ENCODE peak calls at places on chromosomes 12 and 14, in eight cellular contexts. A, Y, O, G, F, R, T and Z are unnamed samples.

GRCh38 chr14:35740215-35740614 is 68.9 kb downstream of the RALGAPA1 start:
- DNase-seq in A (no peak), Y (no peak), O (no peak), G (no peak), F (no peak), R (no peak), T (no peak), Z (no peak)

GRCh38 chr12:132214906-132215643 is 70.8 kb downstream of the NOC4L start:
- DNase-seq in A (no peak), Y (no peak), O (peak), G (no peak), F (no peak), R (no peak), T (no peak), Z (no peak)

GRCh38 chr12:78421011-78421410 is 443.6 kb upstream of the SYT1 start:
- DNase-seq in A (no peak), Y (no peak), O (no peak), G (no peak), F (no peak), R (no peak), T (peak), Z (no peak)

GRCh38 chr14:23557521-23557920 is 1.4 kb downstream of the THTPA start:
- DNase-seq in A (no peak), Y (no peak), O (no peak), G (no peak), F (no peak), R (no peak), T (no peak), Z (no peak)

GRCh38 chr12:62730649-62731377 is 204.1 kb downstream of the PPM1H start:
- DNase-seq in A (no peak), Y (no peak), O (no peak), G (no peak), F (no peak), R (no peak), T (peak), Z (no peak)

GRCh38 chr12:63090716-63091115 is 60.3 kb downstream of the AVPR1A start:
- DNase-seq in A (no peak), Y (no peak), O (no peak), G (no peak), F (no peak), R (no peak), T (no peak), Z (no peak)

GRCh38 chr12:25401547-25402345 is 151.0 kb upstream of the KRAS start:
- DNase-seq in A (no peak), Y (no peak), O (no peak), G (no peak), F (no peak), R (no peak), T (peak), Z (no peak)

GRCh38 chr12:99170461-99170860 is 477.1 kb upstream of the GARIN6 start:
- DNase-seq in A (no peak), Y (no peak), O (no peak), G (no peak), F (no peak), R (no peak), T (no peak), Z (no peak)

GRCh38 chr12:25670076-25671055 is 117.3 kb upstream of the LMNTD1 start:
- DNase-seq in A (no peak), Y (no peak), O (no peak), G (no peak), F (no peak), R (no peak), T (no peak), Z (no peak)

GRCh38 chr12:132354211-132354981 is 25.0 kb upstream of the GALNT9 start:
- DNase-seq in A (no peak), Y (no peak), O (no peak), G (no peak), F (no peak), R (no peak), T (no peak), Z (no peak)

GRCh38 chr12:100404769-100405407 is 48.0 kb downstream of the SLC17A8 start:
- DNase-seq in A (peak), Y (no peak), O (peak), G (no peak), F (peak), R (peak), T (peak), Z (peak)
- TF ChIP-seq CTCF in A (peak), Y (no peak), O (peak), G (peak), F (peak), R (peak), T (peak), Z (peak)

DNA sequence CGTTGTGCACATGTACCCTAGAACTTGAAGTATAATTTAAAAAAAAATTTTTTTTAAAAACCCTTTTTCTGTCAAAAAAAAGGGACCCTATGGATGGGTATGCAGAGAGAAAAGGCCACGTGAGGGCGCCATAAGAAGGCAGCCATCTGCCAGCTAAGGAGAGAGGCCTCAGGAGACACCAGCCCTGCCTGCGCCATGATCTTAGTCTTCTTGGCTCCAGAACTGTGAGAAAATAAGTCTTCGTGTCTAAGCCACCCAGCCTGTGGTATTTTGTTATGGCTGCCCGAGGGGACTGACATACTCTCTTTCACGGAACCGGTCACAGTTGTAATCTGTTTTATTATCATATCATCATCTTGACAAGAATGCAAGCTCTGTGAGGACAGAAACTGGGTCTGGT is 174.8 kb downstream of the EFCAB11 start:
- DNase-seq in A (no peak), Y (no peak), O (no peak), G (no peak), F (no peak), R (no peak), T (no peak), Z (no peak)
- TF ChIP-seq CTCF in A (no peak), Y (no peak), O (peak), G (no peak), F (no peak), R (no peak), T (no peak), Z (no peak)

GRCh38 chr12:45768194-45768593 is 38.7 kb downstream of the ARID2 start:
- DNase-seq in A (no peak), Y (no peak), O (no peak), G (no peak), F (no peak), R (no peak), T (no peak), Z (no peak)

GRCh38 chr12:45757172-45757571 is 27.7 kb downstream of the ARID2 start:
- DNase-seq in A (no peak), Y (no peak), O (no peak), G (no peak), F (no peak), R (no peak), T (no peak), Z (no peak)

GRCh38 chr12:45760333-45760732 is 30.8 kb downstream of the ARID2 start:
- DNase-seq in A (no peak), Y (no peak), O (no peak), G (no peak), F (no peak), R (no peak), T (no peak), Z (no peak)

GRCh38 chr12:45763381-45763780 is 33.9 kb downstream of the ARID2 start:
- DNase-seq in A (no peak), Y (no peak), O (no peak), G (no peak), F (no peak), R (no peak), T (no peak), Z (no peak)

DNA sequence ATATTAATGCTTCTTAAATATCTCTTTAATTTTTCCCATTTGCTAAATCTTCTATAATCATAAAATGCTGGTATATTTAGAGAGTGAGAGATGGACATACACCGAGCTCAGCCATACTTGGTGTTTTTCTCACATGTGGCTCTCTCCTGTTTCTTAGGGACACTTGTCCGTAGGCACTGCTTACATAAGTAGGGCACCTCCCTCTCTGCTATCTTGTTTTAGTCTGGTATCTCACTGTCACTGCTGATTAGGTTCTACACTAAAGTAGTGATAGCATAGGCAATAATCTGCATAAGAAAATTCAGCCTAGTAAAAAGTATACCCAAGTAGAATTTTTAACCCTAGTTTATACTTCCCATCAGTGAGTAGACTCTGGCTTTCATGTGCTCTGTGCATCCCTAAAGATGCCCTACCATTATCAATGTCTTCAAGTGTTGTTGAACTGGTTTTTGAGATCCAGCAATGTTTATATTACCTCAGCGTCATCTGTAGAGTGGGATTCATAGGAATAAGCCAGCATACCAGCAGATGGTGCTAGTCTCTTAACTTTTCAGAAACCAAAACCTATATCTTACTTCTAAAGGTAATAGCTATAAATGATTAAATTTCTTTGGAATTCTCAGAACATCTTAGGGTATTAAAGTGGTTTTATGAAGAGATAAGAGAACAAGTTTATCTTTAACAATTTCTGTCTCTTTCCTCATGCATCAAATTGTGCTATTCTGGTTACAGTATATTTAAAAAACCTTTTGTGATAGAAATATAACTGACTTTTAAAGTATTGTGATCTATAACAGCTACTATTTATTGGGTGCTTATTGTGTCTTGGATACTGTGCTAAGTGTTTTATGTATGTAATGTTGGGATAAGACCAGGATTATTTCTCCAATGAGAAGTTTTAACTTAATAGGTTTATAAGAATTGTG is 32.9 kb downstream of the ARID2 start:
- DNase-seq in A (no peak), Y (no peak), O (no peak), G (no peak), F (no peak), R (peak), T (peak), Z (peak)
- TF ChIP-seq CTCF in A (peak), Y (peak), O (peak), G (peak), F (peak), R (peak), T (peak), Z (no peak)

DNA sequence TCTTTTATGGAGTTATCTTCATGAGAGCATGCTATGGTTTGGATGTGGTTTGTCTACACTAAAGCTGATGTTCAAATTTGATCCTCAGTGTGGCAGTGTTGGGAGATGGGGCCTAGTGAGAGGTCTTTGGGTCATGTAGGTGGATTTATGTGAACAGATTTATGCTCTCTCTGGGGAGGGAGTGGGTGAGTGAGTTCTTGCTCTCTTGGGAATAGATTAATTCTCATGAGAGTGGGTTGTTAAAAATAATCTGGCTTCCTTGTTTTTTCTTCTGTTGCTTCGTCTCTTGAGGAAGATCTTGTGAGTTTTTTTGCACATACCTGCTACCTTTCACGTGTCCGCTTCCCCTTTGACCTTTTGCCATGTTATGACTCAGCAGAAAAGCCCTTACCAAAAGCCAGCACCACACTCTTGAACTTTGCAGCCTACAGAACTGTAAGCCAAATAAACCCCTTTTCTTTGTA is 20.5 kb downstream of the DERA start:
- DNase-seq in A (peak), Y (no peak), O (no peak), G (no peak), F (no peak), R (no peak), T (no peak), Z (no peak)
- TF ChIP-seq CTCF in A (peak), Y (no peak), O (peak), G (no peak), F (no peak), R (no peak), T (no peak), Z (no peak)

GRCh38 chr14:100747021-100747586 is 20.4 kb downstream of the DLK1 start:
- DNase-seq in A (no peak), Y (peak), O (no peak), G (peak), F (no peak), R (peak), T (peak), Z (no peak)
- TF ChIP-seq CTCF in A (no peak), Y (no peak), O (no peak), G (no peak), F (no peak), R (no peak), T (no peak), Z (no peak)

DNA sequence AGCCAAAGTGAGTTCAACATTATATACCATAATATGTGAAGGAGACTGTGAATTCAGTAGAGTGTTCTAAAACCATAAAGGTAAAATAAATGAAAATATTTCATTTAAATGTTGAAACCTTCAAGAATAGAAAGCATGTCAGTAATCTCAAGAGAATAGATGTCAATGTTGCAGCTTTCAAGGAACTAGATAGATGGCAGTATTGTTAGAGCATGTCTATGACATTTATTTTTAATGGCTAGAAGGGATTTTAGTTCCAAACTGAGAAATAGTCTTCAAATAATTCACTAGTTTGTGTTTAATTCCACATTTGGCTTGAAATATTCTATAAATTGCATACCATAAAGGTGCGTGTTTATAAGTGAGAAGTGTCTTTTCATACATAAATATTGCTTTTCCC is 326.5 kb downstream of the FLRT2 start:
- DNase-seq in A (no peak), Y (no peak), O (no peak), G (no peak), F (no peak), R (no peak), T (no peak), Z (no peak)
- TF ChIP-seq CTCF in A (no peak), Y (no peak), O (peak), G (no peak), F (peak), R (no peak), T (no peak), Z (no peak)